ENCODE peak calls at places on chromosomes 4 and X, in four cellular contexts. D is lung, E is heart left ventricle, P is neural progenitor cell. O is an unnamed sample.

GRCh38 chrX:11739796-11740195 is 18.2 kb upstream of the MSL3 start:
- DNase-seq in P (no peak), E (no peak), D (no peak), O (no peak)

GRCh38 chrX:853304-853703 is 222.7 kb downstream of the SHOX start:
- DNase-seq in D (no peak), E (no peak), P (no peak), O (no peak)

GRCh38 chr4:8639777-8640720 is 47.5 kb downstream of the CPZ start:
- DNase-seq in D (no peak), E (no peak), P (no peak), O (no peak)

GRCh38 chr4:19478791-19479190 is 772.9 kb upstream of the SLIT2 start:
- DNase-seq in P (no peak), E (no peak), D (no peak), O (peak)

GRCh38 chrX:115499112-115499805 is 61.7 kb upstream of the PLS3 start:
- DNase-seq in D (no peak), P (no peak), E (no peak), O (no peak)

GRCh38 chr4:152118819-152119553 is 358.2 kb upstream of the GATB start:
- DNase-seq in E (no peak), D (no peak), P (peak), O (no peak)

GRCh38 chrX:99914676-99915075 is 495.4 kb downstream of the PCDH19 start:
- DNase-seq in P (no peak), E (no peak), D (no peak), O (no peak)

GRCh38 chr4:185088899-185089298 is 54.2 kb upstream of the SLC25A4 start:
- DNase-seq in E (no peak), P (no peak), D (no peak), O (no peak)

GRCh38 chr4:37891221-37892159 is 606 bp downstream of the TBC1D1 start:
- DNase-seq in E (peak), P (peak), D (no peak), O (no peak)

GRCh38 chr4:63777571-63777970 is 631.7 kb downstream of the TECRL start:
- DNase-seq in E (no peak), P (no peak), D (no peak), O (no peak)

GRCh38 chrX:23901805-23902204 is 5.9 kb downstream of the APOO start:
- DNase-seq in P (peak), E (peak), D (peak), O (peak)

GRCh38 chrX:148466292-148466691 is 34.1 kb upstream of the AFF2 start:
- DNase-seq in E (no peak), P (no peak), D (no peak), O (no peak)

GRCh38 chr4:82780398-82781231 is 18.0 kb downstream of the SCD5 start:
- DNase-seq in P (no peak), D (peak), E (peak), O (no peak)

GRCh38 chr4:4308800-4309441 is 18.9 kb downstream of the ZBTB49 start:
- DNase-seq in P (no peak), E (no peak), D (no peak), O (no peak)

GRCh38 chrX:13747836-13748235 is 13.3 kb downstream of the OFD1 start:
- DNase-seq in E (no peak), P (peak), D (no peak), O (peak)

GRCh38 chr4:170398228-170398627 is 308.5 kb upstream of the AADAT start:
- DNase-seq in E (no peak), D (no peak), P (no peak), O (no peak)

GRCh38 chr4:139281212-139281611 is 1.2 kb upstream of the MGARP start:
- DNase-seq in D (no peak), P (no peak), E (no peak), O (no peak)

GRCh38 chrX:42176790-42177189 is 253.4 kb upstream of the CASK start:
- DNase-seq in E (no peak), P (peak), D (no peak), O (no peak)

GRCh38 chr4:55560096-55560495 is 13.4 kb upstream of the CLOCK start:
- DNase-seq in D (no peak), P (no peak), E (no peak), O (no peak)

GRCh38 chrX:72048515-72049455 is 82.9 kb downstream of the RTL5 start:
- DNase-seq in E (no peak), P (no peak), D (no peak), O (no peak)

GRCh38 chr4:128854433-128854832 is 44.9 kb downstream of the JADE1 start:
- DNase-seq in P (no peak), E (no peak), D (no peak), O (no peak)

GRCh38 chrX:50081282-50081955 is 119.4 kb downstream of the AKAP4 start:
- DNase-seq in E (no peak), D (peak), P (peak), O (no peak)

GRCh38 chr4:81319657-81320056 is 104.6 kb upstream of the PRKG2 start:
- DNase-seq in D (no peak), E (no peak), P (no peak), O (no peak)

GRCh38 chr4:168691621-168692376 is 194.9 kb downstream of the PALLD start:
- DNase-seq in E (no peak), D (no peak), P (no peak), O (no peak)

GRCh38 chrX:10554612-10555270 is 65.6 kb downstream of the MID1 start:
- DNase-seq in P (no peak), E (peak), D (no peak), O (no peak)
- H3K4me3 ChIP-seq in P (no peak), E (no peak), D (no peak), O (no peak)

DNA sequence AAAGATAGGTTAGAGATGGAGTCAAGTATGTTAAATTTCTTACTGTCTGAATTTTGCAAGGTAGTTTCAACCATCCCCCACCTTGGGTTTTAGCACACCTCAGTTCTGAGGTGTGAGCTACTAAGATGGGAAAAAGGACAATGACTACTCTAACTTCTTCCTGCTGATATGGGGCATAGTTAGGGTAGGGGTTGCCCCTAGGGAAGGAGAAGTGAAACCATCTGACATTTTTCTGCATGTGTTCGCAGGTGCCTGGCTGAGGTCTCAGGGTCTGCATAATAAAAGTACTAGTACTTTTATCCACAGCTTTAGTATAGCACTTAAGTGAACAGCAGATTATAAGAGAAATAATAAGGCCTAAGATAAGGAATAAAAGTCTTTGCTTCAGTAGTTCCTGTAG is 129.5 kb upstream of the CYSLTR1 start:
- DNase-seq in D (no peak), E (no peak), P (no peak), O (no peak)
- TF ChIP-seq CTCF in D (no peak), E (no peak), P (no peak), O (no peak)

DNA sequence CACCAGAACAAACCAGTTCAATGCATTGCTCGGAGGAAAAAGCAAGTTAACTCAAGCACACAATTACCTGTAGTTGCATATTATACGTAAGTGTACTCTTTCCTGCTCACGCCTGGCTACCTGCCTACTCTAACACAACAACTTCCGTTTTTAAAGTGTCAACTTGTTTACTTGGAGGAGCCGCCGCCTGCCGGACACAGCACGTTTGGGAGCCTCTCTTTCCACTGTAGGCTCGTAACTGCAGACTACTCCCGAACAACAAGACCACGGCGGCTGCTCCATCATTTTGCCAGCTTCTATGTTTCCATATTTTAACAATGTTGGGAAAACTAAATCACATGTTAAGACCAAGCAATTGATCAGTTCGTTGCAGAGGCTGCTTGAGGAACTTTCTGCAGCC is 882 bp downstream of the MTNR1A start:
- DNase-seq in P (peak), E (no peak), D (peak), O (no peak)
- H3K4me3 ChIP-seq in P (peak), E (peak), D (no peak), O (no peak)

DNA sequence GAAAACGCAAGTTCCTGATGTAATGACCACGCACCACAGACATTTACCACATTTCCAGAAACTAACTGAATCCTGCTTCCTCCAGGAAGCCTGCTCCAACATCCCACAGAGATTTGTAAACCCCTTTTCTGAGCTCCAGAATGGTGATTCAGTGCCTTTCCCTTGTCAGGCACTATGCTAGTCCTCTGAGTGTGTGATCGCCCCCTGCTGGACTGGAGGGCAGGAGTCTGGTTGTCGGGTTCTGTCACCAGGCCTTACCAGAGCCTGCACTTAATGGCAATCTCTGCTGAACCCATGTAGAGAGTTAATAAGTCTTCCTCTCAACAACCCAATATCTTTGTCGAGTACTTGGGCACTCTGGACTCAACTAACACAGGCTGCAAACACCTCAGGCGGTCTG is 14.5 kb upstream of the KDM5C start:
- DNase-seq in D (no peak), E (no peak), P (no peak), O (no peak)
- TF ChIP-seq CTCF in D (no peak), E (no peak), P (peak), O (no peak)

O was measured in AG04450.